ENCODE peak calls at places on chromosomes 11 and 22, in seven cellular contexts. H is SK-N-SH, Q is GM12878, S is K562, G is Panc1, L is HepG2, D is H1. I is an unnamed sample.

GRCh38 chr11:22898036-22898435 is 37.8 kb upstream of the CCDC179 start:
- DNase-seq in H (no peak), Q (no peak), S (no peak), G (no peak), L (no peak), D (no peak), I (no peak)

GRCh38 chr11:113991170-113991569 is 16.3 kb downstream of the HTR3A start:
- DNase-seq in H (no peak), Q (no peak), S (peak; percentile 50), G (no peak), L (peak; percentile 6), D (peak; percentile 85), I (no peak)

GRCh38 chr11:21723681-21724080 is 469.2 kb upstream of the ANO5 start:
- DNase-seq in H (peak; percentile 4), Q (no peak), S (no peak), G (no peak), L (no peak), D (no peak), I (no peak)

GRCh38 chr11:86575208-86575855 is 97.1 kb downstream of the ME3 start:
- DNase-seq in H (no peak), Q (no peak), S (no peak), G (no peak), L (no peak), D (no peak), I (no peak)

GRCh38 chr11:64357904-64358535 is 942 bp upstream of the RPS6KA4 start:
- DNase-seq in H (peak; percentile 63), Q (no peak), S (peak; percentile 89), G (peak; percentile 18), L (peak; percentile 20), D (peak; percentile 51), I (no peak)

GRCh38 chr11:9506489-9507343 is 45.9 kb downstream of the ZNF143 start:
- DNase-seq in H (peak; percentile 71), Q (peak; percentile 39), S (peak; percentile 87), G (peak; percentile 72), L (peak; percentile 72), D (peak; percentile 86), I (peak; percentile 75)

GRCh38 chr22:47618180-47618579 is 855.7 kb downstream of the TBC1D22A start:
- DNase-seq in H (no peak), Q (no peak), S (no peak), G (no peak), L (no peak), D (no peak), I (no peak)

GRCh38 chr11:105040703-105041102 is 4.4 kb downstream of the CARD16 start:
- DNase-seq in H (no peak), Q (no peak), S (no peak), G (no peak), L (no peak), D (no peak), I (no peak)

GRCh38 chr11:133992121-133992520 is 35.4 kb upstream of the IGSF9B start:
- DNase-seq in H (no peak), Q (no peak), S (no peak), G (no peak), L (no peak), D (no peak), I (no peak)

GRCh38 chr22:29811377-29811776 is 26.7 kb downstream of the ASCC2 start:
- DNase-seq in H (no peak), Q (no peak), S (no peak), G (no peak), L (peak; percentile 25), D (no peak), I (no peak)

GRCh38 chr11:106724293-106724892 is 293.9 kb downstream of the GUCY1A2 start:
- DNase-seq in H (no peak), Q (no peak), S (no peak), G (no peak), L (no peak), D (no peak), I (no peak)

GRCh38 chr22:24875862-24876506 is 70.0 kb downstream of the SGSM1 start:
- DNase-seq in H (no peak), Q (no peak), S (peak; percentile 16), G (no peak), L (no peak), D (peak; percentile 80), I (no peak)

GRCh38 chr11:134762248-134763029 is 350.4 kb upstream of the B3GAT1 start:
- DNase-seq in H (no peak), Q (no peak), S (peak; percentile 5), G (no peak), L (no peak), D (no peak), I (no peak)

GRCh38 chr11:70415176-70415575 is 16.8 kb downstream of the CTTN start:
- DNase-seq in H (no peak), Q (no peak), S (no peak), G (no peak), L (no peak), D (no peak), I (no peak)

GRCh38 chr22:29270475-29271271 is 2.6 kb downstream of the EWSR1 start:
- DNase-seq in H (no peak), Q (no peak), S (peak; percentile 53), G (peak; percentile 12), L (peak; percentile 69), D (no peak), I (no peak)

GRCh38 chr11:28659716-28660348 is 551.6 kb downstream of the METTL15 start:
- DNase-seq in H (no peak), Q (no peak), S (no peak), G (no peak), L (no peak), D (no peak), I (no peak)

GRCh38 chr11:72776844-72777754 is 16.7 kb downstream of the STARD10 start:
- DNase-seq in H (no peak), Q (no peak), S (peak; percentile 92), G (no peak), L (no peak), D (no peak), I (no peak)

GRCh38 chr11:102318469-102318868 is 1.2 kb downstream of the BIRC3 start:
- DNase-seq in H (no peak), Q (no peak), S (no peak), G (no peak), L (no peak), D (no peak), I (no peak)

GRCh38 chr11:69541501-69542313 is 60.2 kb downstream of the LINC01488 start:
- DNase-seq in H (no peak), Q (no peak), S (no peak), G (no peak), L (peak; percentile 34), D (no peak), I (no peak)

GRCh38 chr11:46122955-46123354 is 1.7 kb upstream of the PHF21A start:
- DNase-seq in H (no peak), Q (no peak), S (peak; percentile 47), G (no peak), L (peak; percentile 27), D (no peak), I (no peak)

GRCh38 chr11:86218125-86219081 is 26.1 kb upstream of the EED start:
- DNase-seq in H (peak; percentile 70), Q (peak; percentile 76), S (peak; percentile 90), G (peak; percentile 68), L (peak; percentile 64), D (peak; percentile 79), I (peak; percentile 66)

GRCh38 chr11:129861702-129862107 is 33.7 kb downstream of the NFRKB start:
- DNase-seq in H (no peak), Q (no peak), S (no peak), G (peak; percentile 83), L (peak; percentile 93), D (no peak), I (peak; percentile 61)

DNA sequence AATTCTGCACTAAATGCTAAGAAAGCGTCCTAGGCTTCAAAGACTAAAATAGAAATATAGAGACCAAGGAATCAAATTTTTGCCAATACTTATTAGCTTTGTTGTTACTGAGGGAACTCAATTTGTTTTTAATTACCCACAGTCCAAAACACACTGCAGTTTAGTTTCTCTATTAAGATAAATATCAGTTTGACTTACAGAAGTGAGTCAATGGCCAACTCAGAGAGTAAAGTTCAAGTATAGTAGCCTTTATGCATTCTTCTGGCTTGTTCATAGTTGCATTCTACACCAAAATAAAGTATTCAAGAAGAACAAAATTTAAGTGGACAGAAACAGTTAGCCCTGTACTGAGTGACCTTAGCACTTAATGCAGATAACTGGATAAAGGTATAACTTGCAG is 9.5 kb upstream of the RNF141 start:
- DNase-seq in H (no peak), Q (no peak), S (no peak), G (no peak), L (peak; percentile 34), D (no peak), I (no peak)
- TF ChIP-seq SIN3A in H (no peak), Q (no peak), S (no peak), G (no peak), L (no peak), D (no peak), I (no peak)

DNA sequence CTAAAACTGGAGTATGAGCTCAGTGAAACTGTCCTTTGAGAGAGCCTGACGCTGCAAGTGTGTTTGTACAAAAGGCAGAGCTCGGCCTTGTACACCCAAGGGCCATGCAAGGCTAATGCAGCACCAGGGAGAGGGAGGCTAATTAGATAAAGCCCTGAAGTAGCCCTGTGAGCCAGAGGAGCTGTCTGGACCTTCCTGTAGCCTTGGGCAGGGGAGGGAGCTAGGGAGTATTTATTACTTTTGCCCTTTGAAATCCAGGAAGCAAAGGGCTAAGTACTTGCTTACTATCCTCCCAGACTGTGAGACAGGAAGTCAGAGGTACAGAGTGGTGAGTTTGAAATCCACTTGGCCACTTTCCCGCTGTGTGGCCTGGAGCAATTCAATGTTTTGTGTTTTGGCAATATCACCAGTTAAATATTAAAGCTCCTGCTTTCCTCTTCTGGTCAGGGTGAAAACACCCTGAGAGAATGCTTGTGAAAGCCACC is 10.2 kb upstream of the LDHA start:
- DNase-seq in H (peak; percentile 74), Q (peak; percentile 51), S (peak; percentile 69), G (no peak), L (peak; percentile 80), D (no peak), I (no peak)
- TF ChIP-seq SIN3A in H (no peak), Q (no peak), S (no peak), G (no peak), L (peak; percentile 43), D (no peak), I (no peak)

DNA sequence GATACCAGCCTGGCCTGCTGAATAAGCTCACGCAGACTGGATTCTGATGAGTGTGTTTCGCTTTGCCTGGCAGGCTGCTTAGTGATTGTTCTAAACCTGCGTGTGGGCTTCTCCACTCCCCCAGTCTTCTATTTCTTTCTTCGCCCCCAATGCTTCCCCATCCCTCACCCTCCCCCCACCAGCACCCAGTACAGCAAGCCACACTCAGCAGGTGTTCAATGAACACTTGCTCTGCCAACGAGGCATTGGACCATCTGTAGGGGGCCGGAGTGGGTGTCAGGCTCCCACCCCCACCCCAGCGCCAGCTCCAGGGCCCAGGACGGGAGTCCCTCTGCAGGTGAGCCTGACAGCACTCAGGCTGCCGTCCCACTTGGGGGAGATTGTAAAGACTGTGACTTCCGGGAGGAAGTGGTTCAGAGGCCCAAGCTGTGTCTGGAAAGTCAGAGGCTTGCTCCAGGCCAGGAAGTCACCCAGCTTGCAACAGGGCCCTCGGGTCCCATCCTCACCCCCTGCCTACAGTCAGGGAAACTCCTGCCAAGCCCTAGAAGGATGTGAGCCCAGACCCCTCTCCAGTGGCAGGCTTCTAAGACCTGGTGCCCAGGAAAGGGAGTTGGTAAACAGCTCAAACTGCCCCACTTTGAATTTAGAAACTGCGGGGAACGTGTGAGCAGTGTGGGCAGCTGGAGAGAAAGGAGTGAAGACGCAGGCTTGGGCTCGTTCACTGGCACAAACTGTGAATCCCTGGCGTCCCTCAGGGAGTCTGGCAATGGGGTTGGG is 66.3 kb upstream of the PRDM11 start:
- DNase-seq in H (no peak), Q (no peak), S (no peak), G (no peak), L (no peak), D (no peak), I (no peak)
- TF ChIP-seq SIN3A in H (no peak), Q (no peak), S (no peak), G (no peak), L (no peak), D (no peak), I (no peak)

GRCh38 chr11:62388999-62389398 is 29.8 kb upstream of the SCGB1A1 start:
- DNase-seq in H (no peak), Q (no peak), S (no peak), G (no peak), L (no peak), D (no peak), I (no peak)
- TF ChIP-seq SIN3A in H (no peak), Q (no peak), S (no peak), G (no peak), L (no peak), D (no peak), I (no peak)